ENCODE peak calls at places on chromosomes 13 and 19, in five cellular contexts. C, A, P, L and X are unnamed samples.

GRCh38 chr19:49383598-49383997 is 4.5 kb upstream of the KASH5 start:
- DNase-seq in C (no peak), L (no peak), A (no peak), P (no peak), X (no peak)

GRCh38 chr13:46712524-46712923 is 84.4 kb downstream of the ESD start:
- DNase-seq in P (no peak), C (no peak), L (no peak), A (no peak), X (no peak)

GRCh38 chr13:40059540-40060232 is 404.2 kb downstream of the COG6 start:
- DNase-seq in C (no peak), A (peak), L (no peak), P (no peak), X (no peak)

GRCh38 chr19:49443366-49444099 is 2.2 kb upstream of the SLC17A7 start:
- DNase-seq in P (peak), C (peak), A (peak), L (peak), X (peak)

GRCh38 chr13:106426909-106427308 is 108.6 kb downstream of the EFNB2 start:
- DNase-seq in C (no peak), A (no peak), P (no peak), L (no peak), X (no peak)

GRCh38 chr19:46355234-46355990 is 8.5 kb downstream of the PPP5C start:
- DNase-seq in A (no peak), P (peak), C (peak), L (no peak), X (peak)

GRCh38 chr19:15264061-15264932 is 32.0 kb upstream of the EPHX3 start:
- DNase-seq in L (peak), A (no peak), P (peak), C (peak), X (peak)

GRCh38 chr13:37138169-37138568 is 32.7 kb upstream of the CSNK1A1L start:
- DNase-seq in P (peak), C (peak), A (no peak), L (no peak), X (peak)

GRCh38 chr19:47433121-47433520 is 13.8 kb upstream of the MEIS3 start:
- DNase-seq in C (no peak), P (no peak), L (no peak), A (no peak), X (no peak)

GRCh38 chr19:21590868-21591267 is 85.5 kb downstream of the ZNF429 start:
- DNase-seq in P (no peak), A (no peak), L (no peak), C (no peak), X (no peak)

GRCh38 chr19:46766569-46767317 is 20.5 kb upstream of the STRN4 start:
- DNase-seq in A (no peak), C (peak), L (peak), P (peak), X (peak)

GRCh38 chr13:112616586-112617381 is 28.8 kb upstream of the TUBGCP3 start:
- DNase-seq in P (peak), L (peak), A (no peak), C (peak), X (peak)

GRCh38 chr19:35368378-35368777 is 2.5 kb upstream of the GPR42 start:
- DNase-seq in A (no peak), L (no peak), P (no peak), C (no peak), X (no peak)

GRCh38 chr19:29753190-29753933 is 38.3 kb upstream of the C19orf12 start:
- DNase-seq in L (no peak), A (no peak), C (no peak), P (peak), X (no peak)

GRCh38 chr13:74755065-74755464 is 620.9 kb upstream of the KLF12 start:
- DNase-seq in C (no peak), L (no peak), A (no peak), P (no peak), X (no peak)

GRCh38 chr19:13841339-13842293 is 35.3 kb upstream of the NANOS3 start:
- DNase-seq in P (peak), A (no peak), L (no peak), C (peak), X (no peak)

GRCh38 chr19:46654621-46655152 is 6.3 kb downstream of the DACT3 start:
- DNase-seq in C (no peak), L (no peak), P (no peak), A (no peak), X (peak)

GRCh38 chr13:98286814-98287213 is 109.7 kb upstream of the RNF113B start:
- DNase-seq in A (no peak), L (no peak), P (no peak), C (no peak), X (no peak)

GRCh38 chr13:99322297-99323103 is 15.3 kb upstream of the GPR183 start:
- DNase-seq in C (no peak), A (peak), P (peak), L (peak), X (no peak)

GRCh38 chr19:40530091-40530901 is 46.4 kb upstream of the SHKBP1 start:
- DNase-seq in P (peak), L (no peak), C (no peak), A (no peak), X (no peak)

GRCh38 chr13:77751513-77752456 is 54.3 kb downstream of the SLAIN1 start:
- DNase-seq in P (peak), A (peak), C (peak), L (peak), X (peak)

GRCh38 chr13:23901365-23901764 is 4.1 kb upstream of the C1QTNF9B start:
- DNase-seq in C (no peak), L (peak), P (no peak), A (no peak), X (no peak)

GRCh38 chr19:23098988-23099387 is 17.8 kb upstream of the ZNF730 start:
- DNase-seq in C (no peak), P (peak), L (no peak), A (no peak), X (no peak)

GRCh38 chr13:98216135-98216565 is 39.1 kb upstream of the RNF113B start:
- DNase-seq in L (peak), C (peak), A (no peak), P (no peak), X (no peak)

GRCh38 chr13:78604782-78605611 is 1.6 kb upstream of the POU4F1 start:
- DNase-seq in A (no peak), P (peak), L (no peak), C (peak), X (peak)

GRCh38 chr13:93521307-93521706 is 294.7 kb downstream of the GPC6 start:
- DNase-seq in L (no peak), P (no peak), C (no peak), A (no peak), X (no peak)

GRCh38 chr13:86087241-86087640 is 288.0 kb upstream of the SLITRK6 start:
- DNase-seq in P (no peak), A (no peak), L (no peak), C (no peak), X (no peak)

GRCh38 chr13:98945863-98946605 is 31.8 kb downstream of the DOCK9 start:
- DNase-seq in L (peak), A (no peak), P (no peak), C (no peak), X (no peak)

GRCh38 chr13:33262997-33263396 is 22.6 kb downstream of the STARD13 start:
- DNase-seq in P (no peak), C (no peak), A (no peak), L (no peak), X (no peak)

GRCh38 chr19:5398693-5399057 is 56.5 kb upstream of the ZNRF4 start:
- DNase-seq in A (no peak), P (no peak), C (no peak), L (no peak), X (no peak)

GRCh38 chr19:38718747-38719543 is 25.3 kb downstream of the CAPN12 start:
- DNase-seq in C (peak), L (no peak), P (peak), A (no peak), X (no peak)

GRCh38 chr13:58313219-58313618 is 681.7 kb downstream of the PCDH17 start:
- DNase-seq in A (no peak), L (no peak), C (no peak), P (no peak), X (no peak)

GRCh38 chr19:15534957-15535864 is 26.9 kb downstream of the CYP4F22 start:
- DNase-seq in C (no peak), L (no peak), P (no peak), A (no peak), X (no peak)

GRCh38 chr19:30609656-30610270 is 237.6 kb downstream of the ZNF536 start:
- DNase-seq in C (no peak), L (no peak), P (no peak), A (no peak), X (no peak)

GRCh38 chr13:112776971-112777370 is 87.1 kb downstream of the ATP11A start:
- DNase-seq in P (no peak), C (no peak), A (no peak), L (no peak), X (no peak)

GRCh38 chr13:104014803-104015645 is 948.8 kb upstream of the SLC10A2 start:
- DNase-seq in P (no peak), A (no peak), L (peak), C (no peak), X (no peak)

GRCh38 chr19:35641515-35642151 is at the start of gene ETV2:
- DNase-seq in P (peak), C (no peak), A (no peak), L (peak), X (no peak)

GRCh38 chr13:99729745-99730144 is 228.5 kb downstream of the TM9SF2 start:
- DNase-seq in P (no peak), L (no peak), A (no peak), C (no peak), X (no peak)

GRCh38 chr19:51027126-51027806 is 850 bp upstream of the KLK11 start:
- DNase-seq in P (no peak), L (no peak), A (no peak), C (no peak), X (no peak)

DNA sequence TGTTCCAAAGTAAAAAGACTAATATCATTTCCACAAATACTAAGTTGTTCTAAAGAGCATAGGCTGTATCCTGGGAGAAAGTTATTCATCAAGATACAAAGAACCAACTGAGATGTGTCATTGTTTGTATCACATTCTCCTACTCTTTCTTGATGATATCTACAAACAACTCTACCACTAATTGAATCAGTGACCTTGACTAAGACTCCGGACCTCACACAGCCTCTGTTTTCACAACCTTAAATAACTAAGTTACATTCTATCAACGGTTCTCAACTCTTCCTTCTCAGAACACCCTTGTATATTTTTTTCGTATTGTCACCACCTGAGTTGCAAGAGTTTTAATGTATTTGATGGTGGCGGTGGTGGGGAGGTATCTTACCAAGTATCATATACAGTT is 12.6 kb downstream of the IRS2 start:
- DNase-seq in A (no peak), L (no peak), P (no peak), C (no peak), X (no peak)
- H3K4me2 ChIP-seq in A (no peak), L (no peak), P (no peak), C (peak), X (no peak)

GRCh38 chr19:1088419-1089066 is 6.6 kb downstream of the POLR2E start:
- DNase-seq in L (no peak), A (no peak), C (no peak), P (no peak), X (no peak)
- TF ChIP-seq MYC in L (no peak), A (no peak), C (no peak), P (no peak), X (no peak)

DNA sequence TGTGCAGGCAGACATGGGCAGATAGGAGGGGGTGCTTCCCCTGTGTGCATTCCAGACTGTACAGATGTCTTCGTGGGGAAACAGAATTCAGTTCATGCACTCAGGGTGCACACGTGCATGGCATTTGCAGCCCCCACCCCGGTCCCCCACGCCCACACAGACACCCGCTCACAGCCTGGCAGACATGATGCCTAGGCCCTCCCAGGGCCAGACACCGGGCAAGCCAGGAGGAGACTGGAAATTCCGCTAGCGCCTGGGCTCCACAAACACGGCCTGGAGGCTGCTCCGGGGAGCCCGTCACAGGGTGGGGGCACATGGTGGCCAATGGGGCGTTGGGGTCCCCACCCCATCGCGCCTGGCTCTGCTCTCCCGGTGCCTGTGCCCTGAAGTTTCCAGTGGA is 3.5 kb downstream of the CILP2 start:
- DNase-seq in P (no peak), C (no peak), L (no peak), A (no peak), X (no peak)
- H3K4me2 ChIP-seq in P (peak), C (no peak), L (no peak), A (no peak), X (no peak)

DNA sequence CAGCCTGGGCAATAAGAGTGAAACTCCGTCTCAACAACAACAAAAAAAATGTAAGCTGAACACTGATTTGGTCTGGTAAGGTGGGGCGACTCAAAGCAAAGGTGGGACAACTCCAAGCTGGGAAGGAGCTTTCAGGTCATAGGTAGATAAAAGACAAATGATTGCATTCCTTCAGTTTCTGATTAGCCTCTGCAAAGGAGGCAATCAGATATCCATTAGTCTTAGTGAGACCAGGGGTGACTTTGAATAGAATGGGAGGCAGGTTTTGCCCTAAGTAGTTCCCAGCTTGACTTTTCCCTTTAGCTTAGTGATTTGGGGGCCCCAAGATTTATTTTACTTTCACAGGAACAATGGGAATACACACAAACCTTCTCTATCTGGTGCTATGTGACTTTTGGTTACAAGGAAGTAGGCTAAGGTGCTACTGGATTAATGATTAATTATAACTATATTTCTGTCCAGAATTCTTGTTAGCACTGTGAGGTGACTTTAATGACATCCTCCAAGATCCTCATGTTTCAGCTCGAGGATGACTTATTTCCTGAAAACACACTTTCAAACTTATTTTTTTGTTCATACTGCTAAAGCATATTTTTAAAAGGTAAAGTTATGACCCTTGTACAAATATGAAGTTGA is 10.5 kb upstream of the MTRF1 start:
- DNase-seq in A (no peak), C (peak), L (no peak), P (no peak), X (no peak)
- TF ChIP-seq MYC in A (no peak), C (no peak), L (no peak), P (no peak), X (no peak)

GRCh38 chr13:65497265-65497664 is 1732.9 kb downstream of the PCDH9 start:
- DNase-seq in P (no peak), L (no peak), A (no peak), C (peak), X (no peak)
- H3K4me2 ChIP-seq in P (no peak), L (no peak), A (no peak), C (no peak), X (no peak)

GRCh38 chr13:110276553-110276950 is 30.4 kb downstream of the COL4A1 start:
- DNase-seq in L (no peak), P (no peak), C (no peak), A (no peak), X (no peak)
- TF ChIP-seq MYC in L (no peak), P (no peak), C (no peak), A (no peak), X (no peak)

DNA sequence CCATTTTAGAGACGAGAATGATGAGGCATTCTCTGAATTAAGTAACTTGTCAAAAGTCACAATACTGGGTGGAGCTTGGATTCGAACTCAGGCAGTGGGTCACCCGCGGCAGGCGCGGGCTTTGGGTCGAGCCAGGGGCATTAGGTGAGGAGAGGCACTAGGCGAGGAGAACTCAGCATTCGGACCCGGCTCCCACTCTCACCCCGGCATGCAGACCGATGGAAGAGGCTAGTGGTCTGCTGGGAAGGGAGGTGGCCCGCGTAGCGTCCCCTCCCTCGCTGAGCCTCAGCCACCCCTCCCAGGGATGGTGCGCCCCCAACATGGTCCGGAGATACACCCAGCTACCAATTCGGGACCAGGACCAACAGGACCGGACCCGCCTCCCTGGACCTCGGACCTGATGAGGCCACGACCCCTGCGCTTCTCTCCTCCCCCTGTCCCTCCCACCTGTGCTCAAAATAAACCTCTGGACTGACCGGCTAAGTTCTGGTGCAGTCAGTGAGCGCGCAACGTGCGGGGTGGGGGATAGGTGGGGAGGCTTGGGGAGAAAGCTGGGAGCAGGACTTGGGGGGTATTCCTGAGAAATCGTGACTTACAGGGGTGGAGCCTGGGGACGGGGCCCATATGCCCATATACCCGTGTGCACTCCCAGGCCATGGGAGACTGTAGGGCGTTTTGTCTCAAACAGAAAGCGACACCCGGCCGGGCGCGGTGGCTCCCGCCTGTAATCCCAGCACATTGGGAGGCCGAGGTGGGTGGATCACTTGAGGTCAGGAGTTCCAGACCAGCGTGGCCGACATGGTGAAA is 1.3 kb upstream of the SNAPC2 start:
- DNase-seq in P (no peak), L (no peak), C (no peak), A (no peak), X (peak)
- H3K4me2 ChIP-seq in P (peak), L (no peak), C (no peak), A (peak), X (peak)

DNA sequence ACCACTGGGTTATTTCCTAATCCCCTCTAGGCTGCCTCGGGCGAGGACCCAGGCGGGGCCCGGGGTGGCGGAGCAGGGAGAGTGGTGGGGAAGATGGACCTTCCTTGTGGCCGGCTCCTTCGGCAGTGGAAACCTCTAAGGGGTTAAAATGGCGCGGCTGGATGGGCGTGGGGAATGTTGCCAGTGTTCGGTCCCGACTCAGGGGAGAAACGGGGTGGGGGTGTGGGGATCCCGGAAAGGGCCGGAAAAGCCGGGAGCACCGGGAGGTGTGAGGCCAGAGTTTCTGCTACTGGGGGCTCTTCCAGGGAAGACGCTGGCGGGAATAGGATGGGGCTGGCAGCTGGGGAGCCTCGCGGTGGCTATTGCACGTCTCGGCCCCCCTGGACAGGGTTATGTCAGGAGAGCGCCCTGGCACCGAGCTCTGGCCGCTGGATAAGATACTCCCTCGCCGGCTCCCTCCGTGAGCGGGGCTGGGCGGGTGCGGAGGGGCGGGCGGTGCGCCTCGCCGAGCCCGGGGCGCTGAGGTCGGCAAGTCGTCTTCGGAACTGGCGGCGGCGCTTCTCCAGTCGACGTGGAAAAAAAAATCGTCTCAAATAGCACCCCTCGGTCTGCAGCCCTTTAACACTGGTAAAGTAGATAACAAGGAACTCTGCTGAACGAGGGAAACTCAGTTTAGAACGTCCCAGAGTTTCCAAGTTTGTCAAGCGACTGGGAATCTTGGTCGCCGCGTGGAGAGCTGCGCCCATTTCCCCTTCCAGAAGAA is 114.9 kb downstream of the KCNRG start:
- DNase-seq in C (peak), P (no peak), A (no peak), L (no peak), X (no peak)
- TF ChIP-seq MYC in C (no peak), P (no peak), A (no peak), L (no peak), X (no peak)

GRCh38 chr13:27924529-27925141 is 4.8 kb downstream of the PDX1 start:
- DNase-seq in P (no peak), C (no peak), A (no peak), L (no peak), X (no peak)
- H3K4me2 ChIP-seq in P (no peak), C (no peak), A (peak), L (no peak), X (no peak)